ENCODE peak calls at places on chromosomes 5 and 9, in nine cellular contexts. P, A, X, J, Q, E, S, Z and F are unnamed samples.
A peak's percentile ranks its signal among the peaks of the same experiment; 100 is the strongest.

GRCh38 chr5:74201334-74202081 is 439.0 kb downstream of the ENC1 start:
- DNase-seq in X (peak; percentile 53), Z (peak; percentile 21), Q (peak; percentile 75), J (peak; percentile 83), E (no peak), S (no peak), A (no peak), P (no peak), F (peak; percentile 42)

GRCh38 chr5:2496126-2496525 is 255.4 kb downstream of the IRX2 start:
- DNase-seq in P (no peak), A (no peak), J (no peak), Z (no peak), E (no peak), S (no peak), Q (no peak), X (no peak), F (no peak)

GRCh38 chr5:134136221-134136631 is 21.7 kb downstream of the TCF7 start:
- DNase-seq in X (no peak), Z (no peak), P (peak; percentile 12), A (no peak), J (no peak), Q (no peak), E (peak; percentile 16), S (peak; percentile 12), F (no peak)

GRCh38 chr5:97534166-97534565 is 351.1 kb upstream of the RIOK2 start:
- DNase-seq in Q (no peak), Z (peak; percentile 69), A (no peak), P (no peak), S (no peak), X (peak; percentile 87), J (peak; percentile 87), E (no peak), F (peak; percentile 91)

GRCh38 chr5:132775439-132776076 is 1.5 kb downstream of the SEPTIN8 start:
- DNase-seq in A (no peak), Q (no peak), J (peak; percentile 44), X (peak; percentile 16), P (no peak), Z (no peak), S (no peak), E (no peak), F (no peak)

GRCh38 chr5:145887976-145888574 is 15.3 kb upstream of the GRXCR2 start:
- DNase-seq in J (peak; percentile 53), X (peak; percentile 77), Q (no peak), E (no peak), Z (no peak), A (peak; percentile 63), P (no peak), S (no peak), F (peak; percentile 48)

GRCh38 chr5:149387982-149388381 is 8.9 kb upstream of the IL17B start:
- DNase-seq in S (no peak), Q (no peak), E (no peak), J (peak; percentile 74), P (no peak), X (no peak), Z (no peak), A (no peak), F (peak; percentile 68)

GRCh38 chr5:43601454-43602260 is 1.3 kb upstream of the NNT start:
- DNase-seq in P (no peak), Q (no peak), S (no peak), Z (peak; percentile 61), A (no peak), X (peak; percentile 39), J (peak; percentile 58), E (no peak), F (peak; percentile 52)

GRCh38 chr9:128901822-128902221 is 19.0 kb upstream of the PHYHD1 start:
- DNase-seq in J (no peak), E (no peak), Q (no peak), S (no peak), Z (no peak), A (no peak), P (no peak), X (no peak), F (no peak)

GRCh38 chr5:2582507-2582906 is 169.0 kb downstream of the IRX2 start:
- DNase-seq in X (peak; percentile 40), E (no peak), J (no peak), P (no peak), A (no peak), S (no peak), Z (no peak), Q (no peak), F (no peak)

GRCh38 chr5:131186561-131187256 is 16.0 kb downstream of the LYRM7 start:
- DNase-seq in Q (no peak), J (peak; percentile 22), S (no peak), Z (no peak), X (peak; percentile 28), P (no peak), E (no peak), A (no peak), F (no peak)

GRCh38 chr5:13985736-13986418 is 41.4 kb upstream of the DNAH5 start:
- DNase-seq in Q (no peak), E (no peak), P (no peak), S (no peak), X (peak; percentile 93), A (no peak), J (peak; percentile 83), Z (no peak), F (peak; percentile 85)

GRCh38 chr9:5909999-5910398 is 19.3 kb downstream of the MLANA start:
- DNase-seq in E (no peak), Q (no peak), A (no peak), J (peak; percentile 45), S (no peak), X (peak; percentile 8), P (no peak), Z (no peak), F (peak; percentile 6)

GRCh38 chr9:100601216-100601615 is 23.3 kb downstream of the CAVIN4 start:
- DNase-seq in A (peak; percentile 72), E (no peak), Z (peak; percentile 66), Q (peak; percentile 14), J (peak; percentile 41), S (no peak), P (peak; percentile 16), X (peak; percentile 71), F (peak; percentile 63)
- TF ChIP-seq CTCF in A (peak; percentile 62), E (no peak), Z (peak; percentile 65), Q (peak; percentile 57), J (peak; percentile 64), S (peak; percentile 52), P (peak; percentile 30), X (peak; percentile 63), F (peak; percentile 78)

DNA sequence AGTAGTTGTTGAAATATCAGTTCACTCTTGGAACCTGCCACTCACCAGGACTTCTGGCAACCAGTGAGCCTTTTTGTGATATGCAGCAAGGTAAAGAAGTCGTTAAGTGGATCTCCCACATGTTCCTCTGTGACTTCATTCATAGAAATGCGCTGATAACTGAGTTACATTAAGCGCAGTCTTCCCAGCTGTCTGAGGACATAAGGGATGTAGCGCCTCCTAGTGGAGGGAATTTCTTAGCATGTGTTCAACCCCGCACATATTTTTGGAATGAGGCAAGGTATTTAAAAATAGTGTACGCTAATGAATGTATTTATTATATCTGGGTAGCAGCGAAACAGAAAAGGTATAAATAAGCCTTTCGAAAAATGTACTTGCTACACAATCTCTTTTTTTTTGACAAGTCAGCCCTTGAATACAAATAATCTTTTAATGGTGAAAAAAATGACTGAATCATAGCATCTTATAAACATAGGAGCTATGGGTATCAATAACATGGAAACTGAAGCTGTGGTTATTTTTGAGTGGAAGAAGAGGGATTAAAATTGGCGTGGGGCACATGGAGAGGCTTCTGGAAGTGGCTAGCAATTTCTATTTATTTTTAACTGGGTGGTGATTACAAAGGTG is 38.0 kb downstream of the PALM2AKAP2 start:
- DNase-seq in S (no peak), Z (peak; percentile 61), E (peak; percentile 65), A (peak; percentile 62), P (peak; percentile 11), Q (no peak), X (peak; percentile 91), J (peak; percentile 98), F (peak; percentile 94)
- TF ChIP-seq CTCF in S (peak; percentile 84), Z (peak; percentile 62), E (no peak), A (peak; percentile 84), P (peak; percentile 43), Q (peak; percentile 86), X (peak; percentile 84), J (peak; percentile 76), F (peak; percentile 99)

DNA sequence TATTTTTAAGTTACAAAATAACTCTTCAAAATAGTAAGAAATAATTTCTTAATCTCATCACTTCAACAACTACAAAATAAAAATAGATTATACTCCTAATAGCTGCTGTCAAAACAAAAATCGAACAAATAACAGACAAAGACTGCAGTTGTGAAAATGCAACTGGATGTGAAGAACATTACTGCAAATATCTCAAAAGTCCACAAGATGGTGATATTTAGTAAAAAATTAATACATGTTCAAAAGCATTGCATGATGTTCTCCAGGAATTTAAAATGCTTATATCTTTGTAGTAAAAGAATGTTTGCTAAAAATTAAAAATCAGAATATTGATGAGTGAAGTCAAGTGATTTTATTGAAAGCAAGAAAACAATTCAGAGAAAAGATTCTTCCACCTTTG is 66.2 kb downstream of the MPDZ start:
- DNase-seq in P (no peak), X (peak; percentile 5), S (no peak), Q (no peak), E (no peak), A (no peak), Z (no peak), J (peak; percentile 26), F (peak; percentile 21)
- TF ChIP-seq CTCF in P (no peak), X (peak; percentile 36), S (peak; percentile 12), Q (peak; percentile 37), E (no peak), A (no peak), Z (no peak), J (no peak), F (peak; percentile 79)

GRCh38 chr9:114914139-114914538 is 16.3 kb downstream of the TNFSF8 start:
- DNase-seq in A (no peak), X (no peak), P (no peak), J (no peak), Z (no peak), S (no peak), E (no peak), Q (no peak), F (no peak)
- TF ChIP-seq CTCF in A (no peak), X (peak; percentile 34), P (no peak), J (peak; percentile 20), Z (no peak), S (no peak), E (no peak), Q (no peak), F (peak; percentile 41)

GRCh38 chr5:158543539-158544387 is 556.0 kb downstream of the EBF1 start:
- DNase-seq in X (peak; percentile 27), S (no peak), J (peak; percentile 69), Z (no peak), E (no peak), A (no peak), Q (no peak), P (no peak), F (no peak)
- TF ChIP-seq CTCF in X (no peak), S (no peak), J (no peak), Z (no peak), E (no peak), A (no peak), Q (no peak), P (no peak), F (no peak)